ENCODE peak calls at places on chromosomes 7 and 10, in four cellular contexts. One of them, this sample, is unnamed.

GRCh38 chr10:49118450-49118849 is 3.1 kb upstream of the VSTM4 start:
- DNase-seq in NCI-H1417: no peak
- DNase-seq in stromal cell of bone marrow: no peak
- DNase-seq in heart left ventricle: no peak
- DNase-seq in this sample: no peak

GRCh38 chr10:451021-451471 is 238.4 kb downstream of the DIP2C start:
- DNase-seq in NCI-H1417: no peak
- DNase-seq in stromal cell of bone marrow: peak; percentile 15
- DNase-seq in heart left ventricle: no peak
- DNase-seq in this sample: no peak

GRCh38 chr10:110190170-110190569 is 17.2 kb upstream of the MXI1 start:
- DNase-seq in NCI-H1417: no peak
- DNase-seq in stromal cell of bone marrow: no peak
- DNase-seq in heart left ventricle: no peak
- DNase-seq in this sample: no peak

GRCh38 chr10:770975-771374 is 81.5 kb upstream of the DIP2C start:
- DNase-seq in NCI-H1417: no peak
- DNase-seq in stromal cell of bone marrow: no peak
- DNase-seq in heart left ventricle: no peak
- DNase-seq in this sample: no peak

GRCh38 chr10:121240556-121240955 is 357.7 kb downstream of the FGFR2 start:
- DNase-seq in NCI-H1417: no peak
- DNase-seq in stromal cell of bone marrow: no peak
- DNase-seq in heart left ventricle: no peak
- DNase-seq in this sample: no peak

GRCh38 chr10:69458426-69459100 is 7.3 kb downstream of the TSPAN15 start:
- DNase-seq in NCI-H1417: no peak
- DNase-seq in stromal cell of bone marrow: no peak
- DNase-seq in heart left ventricle: no peak
- DNase-seq in this sample: no peak

GRCh38 chr7:43511769-43512515 is 71.0 kb upstream of the STK17A start:
- DNase-seq in NCI-H1417: no peak
- DNase-seq in stromal cell of bone marrow: no peak
- DNase-seq in heart left ventricle: no peak
- DNase-seq in this sample: no peak

GRCh38 chr10:31143331-31143935 is 111.8 kb upstream of the ZNF438 start:
- DNase-seq in NCI-H1417: no peak
- DNase-seq in stromal cell of bone marrow: no peak
- DNase-seq in heart left ventricle: no peak
- DNase-seq in this sample: no peak

GRCh38 chr7:124101173-124101768 is 68.4 kb upstream of the TMEM229A start:
- DNase-seq in NCI-H1417: peak; percentile 14
- DNase-seq in stromal cell of bone marrow: no peak
- DNase-seq in heart left ventricle: no peak
- DNase-seq in this sample: no peak

GRCh38 chr7:64875658-64876406 is 27.2 kb upstream of the ZNF273 start:
- DNase-seq in NCI-H1417: no peak
- DNase-seq in stromal cell of bone marrow: no peak
- DNase-seq in heart left ventricle: no peak
- DNase-seq in this sample: no peak

GRCh38 chr10:112182808-112183328 is 697 bp downstream of the GPAM start:
- DNase-seq in NCI-H1417: no peak
- DNase-seq in stromal cell of bone marrow: no peak
- DNase-seq in heart left ventricle: no peak
- DNase-seq in this sample: no peak

GRCh38 chr10:87658858-87659555 is 671 bp upstream of the PAPSS2 start:
- DNase-seq in NCI-H1417: no peak
- DNase-seq in stromal cell of bone marrow: no peak
- DNase-seq in heart left ventricle: no peak
- DNase-seq in this sample: no peak

GRCh38 chr10:112872728-112873127 is 77.3 kb upstream of the TCF7L2 start:
- DNase-seq in NCI-H1417: no peak
- DNase-seq in stromal cell of bone marrow: no peak
- DNase-seq in heart left ventricle: no peak
- DNase-seq in this sample: no peak

GRCh38 chr7:139714163-139714901 is 63.5 kb downstream of the HIPK2 start:
- DNase-seq in NCI-H1417: no peak
- DNase-seq in stromal cell of bone marrow: no peak
- DNase-seq in heart left ventricle: peak; percentile 56
- DNase-seq in this sample: no peak

GRCh38 chr7:108080094-108080656 is 50.0 kb downstream of the LAMB4 start:
- DNase-seq in NCI-H1417: no peak
- DNase-seq in stromal cell of bone marrow: no peak
- DNase-seq in heart left ventricle: no peak
- DNase-seq in this sample: no peak

GRCh38 chr10:70676511-70676910 is 4.2 kb downstream of the ADAMTS14 start:
- DNase-seq in NCI-H1417: no peak
- DNase-seq in stromal cell of bone marrow: no peak
- DNase-seq in heart left ventricle: no peak
- DNase-seq in this sample: no peak

GRCh38 chr7:79608005-79608404 is 154.5 kb upstream of the MAGI2 start:
- DNase-seq in NCI-H1417: no peak
- DNase-seq in stromal cell of bone marrow: no peak
- DNase-seq in heart left ventricle: no peak
- DNase-seq in this sample: no peak

GRCh38 chr10:22308390-22308789 is 7.8 kb upstream of the COMMD3 start:
- DNase-seq in NCI-H1417: no peak
- DNase-seq in stromal cell of bone marrow: peak; percentile 53
- DNase-seq in heart left ventricle: no peak
- DNase-seq in this sample: no peak

GRCh38 chr7:106765727-106766355 is 99.2 kb upstream of the PIK3CG start:
- DNase-seq in NCI-H1417: no peak
- DNase-seq in stromal cell of bone marrow: no peak
- DNase-seq in heart left ventricle: no peak
- DNase-seq in this sample: no peak

GRCh38 chr10:69124558-69125121 is 662 bp downstream of the VPS26A start:
- DNase-seq in NCI-H1417: no peak
- DNase-seq in stromal cell of bone marrow: peak; percentile 28
- DNase-seq in heart left ventricle: peak; percentile 32
- DNase-seq in this sample: peak; percentile 29

GRCh38 chr10:133336131-133337078 is at the start of gene CALY:
- DNase-seq in NCI-H1417: no peak
- DNase-seq in stromal cell of bone marrow: no peak
- DNase-seq in heart left ventricle: no peak
- DNase-seq in this sample: no peak

GRCh38 chr7:153381275-153382119 is 621.9 kb downstream of the ACTR3B start:
- DNase-seq in NCI-H1417: peak; percentile 20
- DNase-seq in stromal cell of bone marrow: no peak
- DNase-seq in heart left ventricle: no peak
- DNase-seq in this sample: no peak

GRCh38 chr10:117678106-117678505 is 135.6 kb downstream of the EMX2 start:
- DNase-seq in NCI-H1417: no peak
- DNase-seq in stromal cell of bone marrow: peak; percentile 49
- DNase-seq in heart left ventricle: no peak
- DNase-seq in this sample: no peak

GRCh38 chr10:74544106-74544505 is 282.3 kb upstream of the KAT6B start:
- DNase-seq in NCI-H1417: no peak
- DNase-seq in stromal cell of bone marrow: peak; percentile 12
- DNase-seq in heart left ventricle: no peak
- DNase-seq in this sample: no peak

GRCh38 chr7:63043657-63044543 is 954.7 kb upstream of the ZNF722 start:
- DNase-seq in NCI-H1417: no peak
- DNase-seq in stromal cell of bone marrow: no peak
- DNase-seq in heart left ventricle: no peak
- DNase-seq in this sample: no peak

GRCh38 chr7:70372768-70373241 is 759.1 kb upstream of the GALNT17 start:
- DNase-seq in NCI-H1417: no peak
- DNase-seq in stromal cell of bone marrow: no peak
- DNase-seq in heart left ventricle: no peak
- DNase-seq in this sample: no peak

GRCh38 chr7:2353113-2353512 is 1.5 kb upstream of the EIF3B start:
- DNase-seq in NCI-H1417: no peak
- DNase-seq in stromal cell of bone marrow: no peak
- DNase-seq in heart left ventricle: no peak
- DNase-seq in this sample: no peak

GRCh38 chr10:37448161-37448560 is 322.8 kb downstream of the ANKRD30A start:
- DNase-seq in NCI-H1417: no peak
- DNase-seq in stromal cell of bone marrow: no peak
- DNase-seq in heart left ventricle: no peak
- DNase-seq in this sample: no peak

GRCh38 chr7:66939325-66939724 is 18.3 kb downstream of the TMEM248 start:
- DNase-seq in NCI-H1417: no peak
- DNase-seq in stromal cell of bone marrow: no peak
- DNase-seq in heart left ventricle: no peak
- DNase-seq in this sample: no peak

GRCh38 chr7:77450613-77451012 is 34.5 kb upstream of the GSAP start:
- DNase-seq in NCI-H1417: no peak
- DNase-seq in stromal cell of bone marrow: no peak
- DNase-seq in heart left ventricle: no peak
- DNase-seq in this sample: no peak

GRCh38 chr10:87626422-87626892 is 33.2 kb upstream of the PAPSS2 start:
- DNase-seq in NCI-H1417: no peak
- DNase-seq in stromal cell of bone marrow: no peak
- DNase-seq in heart left ventricle: no peak
- DNase-seq in this sample: no peak

GRCh38 chr10:86968271-86968993 is at the start of gene ADIRF:
- DNase-seq in NCI-H1417: no peak
- DNase-seq in stromal cell of bone marrow: no peak
- DNase-seq in heart left ventricle: peak; percentile 72
- DNase-seq in this sample: no peak

GRCh38 chr7:110841840-110842579 is 248.9 kb upstream of the LRRN3 start:
- DNase-seq in NCI-H1417: peak; percentile 15
- DNase-seq in stromal cell of bone marrow: no peak
- DNase-seq in heart left ventricle: no peak
- DNase-seq in this sample: no peak

GRCh38 chr7:134246761-134247160 is 70.0 kb downstream of the SLC35B4 start:
- DNase-seq in NCI-H1417: no peak
- DNase-seq in stromal cell of bone marrow: no peak
- DNase-seq in heart left ventricle: no peak
- DNase-seq in this sample: no peak

GRCh38 chr7:84058311-84059076 is 136.1 kb downstream of the SEMA3A start:
- DNase-seq in NCI-H1417: no peak
- DNase-seq in stromal cell of bone marrow: no peak
- DNase-seq in heart left ventricle: no peak
- DNase-seq in this sample: no peak

GRCh38 chr7:19060870-19061269 is 56.6 kb downstream of the TWIST1 start:
- DNase-seq in NCI-H1417: no peak
- DNase-seq in stromal cell of bone marrow: no peak
- DNase-seq in heart left ventricle: no peak
- DNase-seq in this sample: peak; percentile 55